ENCODE peak calls at places on chromosome 3, in five cellular contexts. T is non-pigmented ciliary epithelial cell, U is kidney glomerular epithelial cell, W is glutamatergic neuron, C is activated T-cell treated with anti-CD3 and anti-CD28 coated beads for 1 hour. J is an unnamed sample.

GRCh38 chr3:134061401-134061800 is 31.7 kb upstream of the SLCO2A1 start:
- DNase-seq in T (no peak), U (no peak), W (no peak), C (no peak), J (no peak)

GRCh38 chr3:53166781-53167291 is 5.8 kb downstream of the PRKCD start:
- DNase-seq in T (no peak), U (no peak), W (no peak), C (no peak), J (no peak)

GRCh38 chr3:105523496-105523895 is 156.8 kb downstream of the ALCAM start:
- DNase-seq in T (no peak), U (no peak), W (no peak), C (no peak), J (no peak)

GRCh38 chr3:150057227-150057626 is 86.5 kb upstream of the PFN2 start:
- DNase-seq in T (no peak), U (no peak), W (no peak), C (no peak), J (no peak)

GRCh38 chr3:14377838-14378169 is 24.6 kb upstream of the SLC6A6 start:
- DNase-seq in T (no peak), U (no peak), W (no peak), C (no peak), J (no peak)

GRCh38 chr3:159904911-159905310 is 83.7 kb upstream of the IL12A start:
- DNase-seq in T (no peak), U (no peak), W (no peak), C (no peak), J (no peak)

GRCh38 chr3:109081746-109082510 is 36.0 kb downstream of the MORC1 start:
- DNase-seq in T (peak), U (peak), W (peak), C (peak), J (peak)

GRCh38 chr3:112687214-112687613 is 46.3 kb upstream of the CCDC80 start:
- DNase-seq in T (no peak), U (no peak), W (no peak), C (no peak), J (no peak)

J was measured in smooth muscle cell of the brain vasculature.